ENCODE peak calls at places on chromosomes 3 and 15, in ten cellular contexts. M is left colon, H is RWPE2, D is DMS53, B is mesendoderm, P is Daoy, L is epithelial cell of esophagus, Y is SJSA1, J is dermis microvascular lymphatic vessel endothelial cell, F is retinal pigment epithelial cell. N is an unnamed sample.

GRCh38 chr3:17632401-17633100 is 109.9 kb downstream of the TBC1D5 start:
- DNase-seq in D (no peak), B (no peak), M (no peak), F (no peak), H (no peak), P (peak), Y (peak), J (peak), L (peak), N (peak)

GRCh38 chr3:18424213-18424861 is 802 bp downstream of the SATB1 start:
- DNase-seq in Y (no peak), L (no peak), P (no peak), D (peak), M (no peak), F (no peak), H (no peak), B (no peak), J (no peak), N (no peak)

GRCh38 chr3:195096053-195096452 is 174.9 kb downstream of the XXYLT1 start:
- DNase-seq in Y (no peak), H (peak), B (no peak), J (no peak), M (no peak), P (no peak), F (no peak), L (no peak), D (no peak), N (no peak)

GRCh38 chr3:151538706-151539403 is 78.0 kb upstream of the IGSF10 start:
- DNase-seq in H (no peak), D (no peak), Y (peak), P (no peak), L (no peak), F (no peak), B (peak), J (no peak), M (no peak), N (no peak)

GRCh38 chr15:29668120-29668602 is 154.1 kb downstream of the TJP1 start:
- DNase-seq in F (peak), Y (peak), B (peak), L (peak), D (peak), H (no peak), P (peak), M (peak), J (peak), N (peak)

GRCh38 chr3:66144792-66145733 is 75.7 kb upstream of the SLC25A26 start:
- DNase-seq in M (no peak), J (no peak), F (peak), P (peak), Y (no peak), D (no peak), H (no peak), B (no peak), L (peak), N (no peak)

GRCh38 chr3:32374788-32375595 is 16.7 kb upstream of the CMTM7 start:
- DNase-seq in M (no peak), F (peak), P (peak), D (peak), L (peak), Y (peak), B (peak), J (peak), H (no peak), N (peak)

GRCh38 chr3:52153389-52154096 is 680 bp downstream of the POC1A start:
- DNase-seq in L (peak), J (no peak), P (peak), M (peak), D (peak), Y (peak), F (no peak), B (peak), H (no peak), N (no peak)

GRCh38 chr3:4996771-4997291 is 17.6 kb downstream of the BHLHE40 start:
- DNase-seq in D (no peak), L (no peak), B (peak), P (no peak), H (peak), Y (no peak), F (no peak), M (no peak), J (no peak), N (no peak)

GRCh38 chr3:97719156-97719821 is 45.3 kb upstream of the ARL6 start:
- DNase-seq in Y (peak), J (peak), D (peak), H (no peak), M (peak), B (peak), F (peak), L (peak), P (peak), N (peak)

GRCh38 chr3:39748002-39748401 is 61.4 kb upstream of the MYRIP start:
- DNase-seq in J (peak), M (no peak), L (no peak), H (no peak), B (no peak), F (no peak), P (no peak), Y (no peak), D (peak), N (no peak)

N was measured in NCI-H460.